ENCODE peak calls at places on chromosome 5, in seven cellular contexts. One of them, this sample, is unnamed.
A peak's percentile ranks its signal among the peaks of the same experiment; 100 is the strongest.

GRCh38 chr5:119411935-119412623 is 40.2 kb upstream of the HSD17B4 start:
- DNase-seq in ovary: peak; percentile 60
- DNase-seq in heart left ventricle: peak; percentile 33
- DNase-seq in DND-41: peak; percentile 75
- DNase-seq in neural progenitor cell: peak; percentile 72
- DNase-seq in tibial artery: peak; percentile 78
- DNase-seq in body of pancreas: peak; percentile 73
- DNase-seq in this sample: peak; percentile 58

GRCh38 chr5:57783693-57784092 is 301.1 kb upstream of the ACTBL2 start:
- DNase-seq in ovary: no peak
- DNase-seq in heart left ventricle: no peak
- DNase-seq in DND-41: no peak
- DNase-seq in neural progenitor cell: no peak
- DNase-seq in tibial artery: no peak
- DNase-seq in body of pancreas: no peak
- DNase-seq in this sample: no peak

GRCh38 chr5:140443-140829 is 48.5 kb downstream of the PLEKHG4B start:
- DNase-seq in ovary: no peak
- DNase-seq in heart left ventricle: no peak
- DNase-seq in DND-41: no peak
- DNase-seq in neural progenitor cell: no peak
- DNase-seq in tibial artery: no peak
- DNase-seq in body of pancreas: no peak
- DNase-seq in this sample: no peak

GRCh38 chr5:143641549-143641955 is 170.4 kb upstream of the HMHB1 start:
- DNase-seq in ovary: no peak
- DNase-seq in heart left ventricle: no peak
- DNase-seq in DND-41: no peak
- DNase-seq in neural progenitor cell: no peak
- DNase-seq in tibial artery: no peak
- DNase-seq in body of pancreas: no peak
- DNase-seq in this sample: no peak

GRCh38 chr5:83312672-83313071 is 158.9 kb upstream of the VCAN start:
- DNase-seq in ovary: no peak
- DNase-seq in heart left ventricle: no peak
- DNase-seq in DND-41: no peak
- DNase-seq in neural progenitor cell: no peak
- DNase-seq in tibial artery: no peak
- DNase-seq in body of pancreas: no peak
- DNase-seq in this sample: no peak

GRCh38 chr5:135635471-135635870 is 56.7 kb upstream of the CXCL14 start:
- DNase-seq in ovary: no peak
- DNase-seq in heart left ventricle: no peak
- DNase-seq in DND-41: no peak
- DNase-seq in neural progenitor cell: no peak
- DNase-seq in tibial artery: no peak
- DNase-seq in body of pancreas: no peak
- DNase-seq in this sample: no peak

GRCh38 chr5:33806736-33807442 is 84.9 kb downstream of the ADAMTS12 start:
- DNase-seq in ovary: no peak
- DNase-seq in heart left ventricle: no peak
- DNase-seq in DND-41: no peak
- DNase-seq in neural progenitor cell: no peak
- DNase-seq in tibial artery: no peak
- DNase-seq in body of pancreas: peak; percentile 7
- DNase-seq in this sample: no peak

GRCh38 chr5:170353011-170353890 is 35.9 kb downstream of the KCNMB1 start:
- DNase-seq in ovary: no peak
- DNase-seq in heart left ventricle: peak; percentile 24
- DNase-seq in DND-41: no peak
- DNase-seq in neural progenitor cell: peak; percentile 48
- DNase-seq in tibial artery: no peak
- DNase-seq in body of pancreas: no peak
- DNase-seq in this sample: no peak

GRCh38 chr5:143187495-143187894 is 216.0 kb downstream of the NR3C1 start:
- DNase-seq in ovary: no peak
- DNase-seq in heart left ventricle: no peak
- DNase-seq in DND-41: no peak
- DNase-seq in neural progenitor cell: no peak
- DNase-seq in tibial artery: no peak
- DNase-seq in body of pancreas: no peak
- DNase-seq in this sample: no peak

GRCh38 chr5:1399737-1400136 is 45.5 kb downstream of the SLC6A3 start:
- DNase-seq in ovary: no peak
- DNase-seq in heart left ventricle: no peak
- DNase-seq in DND-41: no peak
- DNase-seq in neural progenitor cell: no peak
- DNase-seq in tibial artery: no peak
- DNase-seq in body of pancreas: no peak
- DNase-seq in this sample: peak; percentile 24

GRCh38 chr5:36876965-36877666 is 547 bp downstream of the NIPBL start:
- DNase-seq in ovary: peak; percentile 67
- DNase-seq in heart left ventricle: peak; percentile 64
- DNase-seq in DND-41: peak; percentile 71
- DNase-seq in neural progenitor cell: peak; percentile 87
- DNase-seq in tibial artery: peak; percentile 79
- DNase-seq in body of pancreas: peak; percentile 80
- DNase-seq in this sample: peak; percentile 88

GRCh38 chr5:179367491-179367890 is 22.2 kb upstream of the ADAMTS2 start:
- DNase-seq in ovary: no peak
- DNase-seq in heart left ventricle: no peak
- DNase-seq in DND-41: no peak
- DNase-seq in neural progenitor cell: no peak
- DNase-seq in tibial artery: no peak
- DNase-seq in body of pancreas: no peak
- DNase-seq in this sample: no peak

GRCh38 chr5:35664584-35664983 is 46.9 kb downstream of the SPEF2 start:
- DNase-seq in ovary: no peak
- DNase-seq in heart left ventricle: no peak
- DNase-seq in DND-41: no peak
- DNase-seq in neural progenitor cell: no peak
- DNase-seq in tibial artery: no peak
- DNase-seq in body of pancreas: no peak
- DNase-seq in this sample: no peak

GRCh38 chr5:149053027-149053705 is 9.7 kb downstream of the SH3TC2 start:
- DNase-seq in ovary: no peak
- DNase-seq in heart left ventricle: no peak
- DNase-seq in DND-41: no peak
- DNase-seq in neural progenitor cell: peak; percentile 11
- DNase-seq in tibial artery: no peak
- DNase-seq in body of pancreas: no peak
- DNase-seq in this sample: no peak

GRCh38 chr5:31855527-31855862 is 216.6 kb downstream of the PDZD2 start:
- DNase-seq in ovary: peak; percentile 23
- DNase-seq in heart left ventricle: no peak
- DNase-seq in DND-41: no peak
- DNase-seq in neural progenitor cell: no peak
- DNase-seq in tibial artery: no peak
- DNase-seq in body of pancreas: no peak
- DNase-seq in this sample: no peak

GRCh38 chr5:96079075-96079474 is 117.4 kb upstream of the ELL2 start:
- DNase-seq in ovary: no peak
- DNase-seq in heart left ventricle: no peak
- DNase-seq in DND-41: no peak
- DNase-seq in neural progenitor cell: no peak
- DNase-seq in tibial artery: no peak
- DNase-seq in body of pancreas: no peak
- DNase-seq in this sample: no peak

GRCh38 chr5:31731710-31732301 is 92.9 kb downstream of the PDZD2 start:
- DNase-seq in ovary: no peak
- DNase-seq in heart left ventricle: no peak
- DNase-seq in DND-41: no peak
- DNase-seq in neural progenitor cell: no peak
- DNase-seq in tibial artery: no peak
- DNase-seq in body of pancreas: no peak
- DNase-seq in this sample: no peak

GRCh38 chr5:66542728-66543127 is 53.5 kb upstream of the MAST4 start:
- DNase-seq in ovary: no peak
- DNase-seq in heart left ventricle: no peak
- DNase-seq in DND-41: no peak
- DNase-seq in neural progenitor cell: no peak
- DNase-seq in tibial artery: no peak
- DNase-seq in body of pancreas: no peak
- DNase-seq in this sample: no peak

GRCh38 chr5:7897014-7897600 is 28.2 kb downstream of the MTRR start:
- DNase-seq in ovary: peak; percentile 35
- DNase-seq in heart left ventricle: no peak
- DNase-seq in DND-41: peak; percentile 28
- DNase-seq in neural progenitor cell: peak; percentile 42
- DNase-seq in tibial artery: no peak
- DNase-seq in body of pancreas: peak; percentile 15
- DNase-seq in this sample: peak; percentile 19

GRCh38 chr5:174433098-174433497 is 291.3 kb upstream of the MSX2 start:
- DNase-seq in ovary: no peak
- DNase-seq in heart left ventricle: no peak
- DNase-seq in DND-41: no peak
- DNase-seq in neural progenitor cell: no peak
- DNase-seq in tibial artery: no peak
- DNase-seq in body of pancreas: no peak
- DNase-seq in this sample: no peak

GRCh38 chr5:160009591-160009989 is 651 bp downstream of the TTC1 start:
- DNase-seq in ovary: no peak
- DNase-seq in heart left ventricle: no peak
- DNase-seq in DND-41: no peak
- DNase-seq in neural progenitor cell: peak; percentile 16
- DNase-seq in tibial artery: no peak
- DNase-seq in body of pancreas: no peak
- DNase-seq in this sample: no peak

GRCh38 chr5:168467755-168468280 is 18.5 kb upstream of the RARS1 start:
- DNase-seq in ovary: no peak
- DNase-seq in heart left ventricle: no peak
- DNase-seq in DND-41: no peak
- DNase-seq in neural progenitor cell: no peak
- DNase-seq in tibial artery: no peak
- DNase-seq in body of pancreas: no peak
- DNase-seq in this sample: no peak

GRCh38 chr5:14110680-14111079 is 32.5 kb upstream of the TRIO start:
- DNase-seq in ovary: no peak
- DNase-seq in heart left ventricle: no peak
- DNase-seq in DND-41: no peak
- DNase-seq in neural progenitor cell: no peak
- DNase-seq in tibial artery: no peak
- DNase-seq in body of pancreas: no peak
- DNase-seq in this sample: no peak

GRCh38 chr5:134506054-134507039 is 19.1 kb upstream of the JADE2 start:
- DNase-seq in ovary: peak; percentile 39
- DNase-seq in heart left ventricle: peak; percentile 81
- DNase-seq in DND-41: no peak
- DNase-seq in neural progenitor cell: peak; percentile 51
- DNase-seq in tibial artery: peak; percentile 74
- DNase-seq in body of pancreas: peak; percentile 96
- DNase-seq in this sample: peak; percentile 90

DNA sequence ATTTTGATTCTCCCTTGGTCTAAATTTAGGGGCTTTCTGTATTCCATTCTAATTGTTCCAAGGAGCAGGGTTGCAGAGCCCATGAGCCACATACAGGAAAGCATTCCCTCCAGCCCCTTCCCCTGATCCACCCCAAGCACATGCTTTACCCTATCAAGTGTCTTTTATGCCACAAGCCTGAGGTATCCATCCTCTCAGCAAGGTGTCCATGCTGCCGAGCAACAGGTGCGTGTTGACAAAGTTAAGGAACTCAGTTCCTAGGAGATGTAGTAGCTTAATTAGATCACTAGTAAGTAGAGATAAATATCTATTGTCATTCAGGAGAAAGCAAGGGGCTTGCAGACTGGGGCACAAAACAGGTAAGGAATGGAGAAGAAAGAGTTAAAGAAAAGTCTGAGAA is 57.8 kb downstream of the FEM1C start:
- DNase-seq in ovary: no peak
- DNase-seq in heart left ventricle: no peak
- DNase-seq in DND-41: no peak
- DNase-seq in neural progenitor cell: no peak
- DNase-seq in tibial artery: no peak
- DNase-seq in body of pancreas: no peak
- DNase-seq in this sample: no peak
- H3K27ac ChIP-seq in ovary: no peak overlapping the region
- H3K27ac ChIP-seq in heart left ventricle: no peak overlapping the region
- H3K27ac ChIP-seq in DND-41: no peak overlapping the region
- H3K27ac ChIP-seq in neural progenitor cell: no peak overlapping the region
- H3K27ac ChIP-seq in tibial artery: no peak overlapping the region
- H3K27ac ChIP-seq in body of pancreas: no peak overlapping the region
- H3K27ac ChIP-seq in this sample: no peak overlapping the region

GRCh38 chr5:172868924-172869565 is 35.0 kb downstream of the ERGIC1 start:
- DNase-seq in ovary: peak; percentile 92
- DNase-seq in heart left ventricle: peak; percentile 79
- DNase-seq in DND-41: no peak
- DNase-seq in neural progenitor cell: no peak
- DNase-seq in tibial artery: peak; percentile 97
- DNase-seq in body of pancreas: peak; percentile 73
- DNase-seq in this sample: peak; percentile 95
- H3K4me3 ChIP-seq in ovary: no peak overlapping the region
- H3K4me3 ChIP-seq in heart left ventricle: no peak overlapping the region
- H3K4me3 ChIP-seq in DND-41: no peak overlapping the region
- H3K4me3 ChIP-seq in neural progenitor cell: no peak overlapping the region
- H3K4me3 ChIP-seq in tibial artery: peak overlapping the region; percentile 24
- H3K4me3 ChIP-seq in body of pancreas: no peak overlapping the region
- H3K4me3 ChIP-seq in this sample: no peak overlapping the region

DNA sequence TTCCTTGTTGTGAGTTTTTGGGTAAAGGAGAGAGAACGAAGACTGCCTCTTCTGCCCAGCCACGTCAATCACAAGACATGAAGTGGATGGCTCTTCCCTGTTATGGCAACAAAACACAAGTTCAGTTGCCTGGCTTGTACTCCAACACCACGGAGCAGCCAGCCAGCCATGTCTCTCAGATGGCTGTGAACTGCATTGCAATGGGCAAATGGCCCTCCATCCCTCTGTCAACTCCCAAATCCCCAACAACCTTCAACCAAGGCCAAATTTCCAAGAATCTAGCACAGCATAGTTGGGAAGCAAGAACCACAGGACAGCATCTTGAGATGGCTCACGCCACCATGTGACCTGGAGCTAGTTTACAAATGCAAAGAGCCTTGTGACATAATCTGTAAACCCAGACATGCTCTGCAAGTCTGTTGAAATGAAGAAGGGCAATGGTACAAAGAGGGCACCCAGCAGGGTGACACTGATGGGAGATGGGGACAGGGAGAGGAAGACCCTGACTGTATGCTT is 53.9 kb downstream of the ZNF366 start:
- DNase-seq in ovary: no peak
- DNase-seq in heart left ventricle: no peak
- DNase-seq in DND-41: no peak
- DNase-seq in neural progenitor cell: no peak
- DNase-seq in tibial artery: no peak
- DNase-seq in body of pancreas: no peak
- DNase-seq in this sample: peak; percentile 85
- H3K4me1 ChIP-seq in ovary: peaks cover 20% of the 10 kb centered on the region
- H3K4me1 ChIP-seq in heart left ventricle: peaks cover 75% of the 10 kb centered on the region
- H3K4me1 ChIP-seq in DND-41: no peaks in the 10 kb centered on the region
- H3K4me1 ChIP-seq in neural progenitor cell: peaks cover 19% of the 10 kb centered on the region
- H3K4me1 ChIP-seq in tibial artery: peaks cover 8% of the 10 kb centered on the region
- H3K4me1 ChIP-seq in body of pancreas: peaks cover 22% of the 10 kb centered on the region
- H3K4me1 ChIP-seq in this sample: peaks cover 31% of the 10 kb centered on the region

GRCh38 chr5:139742173-139742903 is 53.3 kb upstream of the PSD2 start:
- DNase-seq in ovary: no peak
- DNase-seq in heart left ventricle: no peak
- DNase-seq in DND-41: no peak
- DNase-seq in neural progenitor cell: no peak
- DNase-seq in tibial artery: no peak
- DNase-seq in body of pancreas: no peak
- DNase-seq in this sample: no peak
- H3K27ac ChIP-seq in ovary: no peak overlapping the region
- H3K27ac ChIP-seq in heart left ventricle: no peak overlapping the region
- H3K27ac ChIP-seq in DND-41: no peak overlapping the region
- H3K27ac ChIP-seq in neural progenitor cell: no peak overlapping the region
- H3K27ac ChIP-seq in tibial artery: no peak overlapping the region
- H3K27ac ChIP-seq in body of pancreas: no peak overlapping the region
- H3K27ac ChIP-seq in this sample: no peak overlapping the region